ENCODE peak calls at places on chromosomes 3 and 15, in eight cellular contexts. S, M, Y, R, D, U, C and E are unnamed samples.

GRCh38 chr3:183477801-183478456 is 49.5 kb upstream of the MCF2L2 start:
- DNase-seq in R (no peak), C (no peak), M (no peak), U (no peak), D (no peak), S (peak), Y (no peak), E (no peak)

GRCh38 chr3:47890832-47891620 is 88.1 kb downstream of the DHX30 start:
- DNase-seq in D (peak), M (peak), U (no peak), C (no peak), R (no peak), S (no peak), Y (no peak), E (no peak)

GRCh38 chr3:134453631-134454030 is 32.2 kb downstream of the ANAPC13 start:
- DNase-seq in M (no peak), C (no peak), D (no peak), S (no peak), U (no peak), Y (no peak), R (peak), E (no peak)

GRCh38 chr3:12286504-12286903 is 2.4 kb upstream of the PPARG start:
- DNase-seq in Y (no peak), D (no peak), U (no peak), M (no peak), C (no peak), S (no peak), R (no peak), E (no peak)

GRCh38 chr15:89814112-89814742 is 425 bp downstream of the ANPEP start:
- DNase-seq in Y (no peak), R (no peak), D (no peak), U (peak), M (no peak), S (no peak), C (no peak), E (peak)

GRCh38 chr3:134486577-134487041 is 752 bp downstream of the CEP63 start:
- DNase-seq in Y (no peak), U (no peak), D (peak), M (no peak), R (no peak), S (no peak), C (peak), E (no peak)

GRCh38 chr3:12400795-12401194 is 83.5 kb upstream of the TSEN2 start:
- DNase-seq in M (no peak), R (no peak), S (peak), U (no peak), Y (no peak), D (no peak), C (no peak), E (no peak)

GRCh38 chr15:95843241-95843851 is 487.2 kb upstream of the NR2F2 start:
- DNase-seq in S (no peak), U (no peak), C (no peak), D (no peak), Y (no peak), R (no peak), M (peak), E (no peak)

GRCh38 chr3:192834428-192834827 is 83.2 kb downstream of the MB21D2 start:
- DNase-seq in S (no peak), C (no peak), M (no peak), U (no peak), D (no peak), R (no peak), Y (no peak), E (no peak)

GRCh38 chr3:143811602-143812001 is 36.7 kb downstream of the SLC9A9 start:
- DNase-seq in Y (no peak), U (no peak), S (no peak), M (no peak), R (no peak), C (no peak), D (no peak), E (no peak)

GRCh38 chr15:101137312-101137940 is 114.4 kb downstream of the CHSY1 start:
- DNase-seq in C (no peak), M (no peak), S (no peak), D (no peak), R (no peak), Y (no peak), U (no peak), E (no peak)

GRCh38 chr15:71688509-71689094 is 121.8 kb upstream of the NR2E3 start:
- DNase-seq in D (no peak), U (no peak), C (no peak), R (no peak), S (no peak), M (no peak), Y (no peak), E (no peak)